ENCODE peak calls at places on chromosomes 1 and 21, in nine cellular contexts. Z is Panc1, R is DMS 273 treated with DMSO at 0.1 percent for 48 hours, P is cardiac muscle cell, L is neuronal stem cell, O is cardiac fibroblast, B is dermis microvascular lymphatic vessel endothelial cell, I is RWPE1, Q is bronchial epithelial cell. S is an unnamed sample.

GRCh38 chr1:12712929-12713328 is 3.0 kb upstream of the AADACL3 start:
- DNase-seq in Z (no peak), R (no peak), P (no peak), L (no peak), O (no peak), B (no peak), I (no peak), Q (no peak), S (no peak)

GRCh38 chr1:114153051-114153620 is 533 bp downstream of the SYT6 start:
- DNase-seq in Z (no peak), R (no peak), P (peak), L (no peak), O (no peak), B (no peak), I (no peak), Q (no peak), S (peak)

GRCh38 chr1:18535391-18536210 is 54.9 kb downstream of the KLHDC7A start:
- DNase-seq in Z (no peak), R (no peak), P (no peak), L (no peak), O (no peak), B (no peak), I (no peak), Q (no peak), S (no peak)

GRCh38 chr21:20999567-21000169 is 1.5 kb downstream of the NCAM2 start:
- DNase-seq in Z (no peak), R (no peak), P (peak), L (peak), O (peak), B (peak), I (peak), Q (peak), S (peak)

GRCh38 chr1:46527474-46528296 is 23.8 kb downstream of the KNCN start:
- DNase-seq in Z (peak), R (peak), P (peak), L (peak), O (peak), B (peak), I (peak), Q (peak), S (peak)

GRCh38 chr21:14358775-14359174 is 24.2 kb downstream of the HSPA13 start:
- DNase-seq in Z (no peak), R (no peak), P (no peak), L (no peak), O (peak), B (no peak), I (peak), Q (peak), S (no peak)

GRCh38 chr1:238457610-238458009 is 566.9 kb upstream of the ZP4 start:
- DNase-seq in Z (no peak), R (no peak), P (no peak), L (no peak), O (no peak), B (no peak), I (no peak), Q (peak), S (no peak)

GRCh38 chr1:177858222-177858894 is 111.5 kb downstream of the SEC16B start:
- DNase-seq in Z (no peak), R (no peak), P (no peak), L (no peak), O (peak), B (peak), I (no peak), Q (no peak), S (no peak)

GRCh38 chr1:41804176-41804575 is 114.5 kb downstream of the HIVEP3 start:
- DNase-seq in Z (no peak), R (no peak), P (no peak), L (no peak), O (no peak), B (no peak), I (no peak), Q (no peak), S (no peak)

GRCh38 chr1:108119500-108119899 is 80.6 kb downstream of the SLC25A24 start:
- DNase-seq in Z (no peak), R (no peak), P (no peak), L (no peak), O (no peak), B (no peak), I (no peak), Q (no peak), S (no peak)

GRCh38 chr1:16122361-16122881 is 33.4 kb downstream of the EPHA2 start:
- DNase-seq in Z (no peak), R (no peak), P (no peak), L (no peak), O (peak), B (no peak), I (no peak), Q (peak), S (no peak)

GRCh38 chr1:74733616-74734484 is 898 bp downstream of the TYW3 start:
- DNase-seq in Z (peak), R (peak), P (peak), L (peak), O (peak), B (peak), I (peak), Q (peak), S (peak)

GRCh38 chr21:46357684-46358425 is 33.9 kb downstream of the PCNT start:
- DNase-seq in Z (no peak), R (no peak), P (no peak), L (no peak), O (no peak), B (no peak), I (no peak), Q (no peak), S (no peak)

GRCh38 chr1:9121891-9122409 is 7.0 kb downstream of the GPR157 start:
- DNase-seq in Z (no peak), R (no peak), P (no peak), L (no peak), O (no peak), B (no peak), I (no peak), Q (no peak), S (no peak)